ENCODE peak calls at places on chromosomes 12 and 14, in eight cellular contexts. D is T1000, M is GDM1, T is uterus, W is tibial nerve, H is PC-3, L is upper lobe of right lung, P is lower lobe of right lung. K is an unnamed sample.

GRCh38 chr12:60265741-60266140 is 669.9 kb downstream of the SLC16A7 start:
- DNase-seq in W (no peak), L (no peak), D (no peak), M (no peak), H (peak; percentile 25), P (no peak), T (no peak), K (no peak)

GRCh38 chr14:73740921-73741326 is 26.7 kb upstream of the PNMA1 start:
- DNase-seq in H (peak; percentile 91), L (peak; percentile 90), T (peak; percentile 87), D (no peak), P (peak; percentile 89), W (peak; percentile 76), M (no peak), K (no peak)

GRCh38 chr14:54348001-54348611 is 48.7 kb upstream of the CDKN3 start:
- DNase-seq in M (no peak), D (no peak), L (no peak), P (no peak), H (peak; percentile 99), W (peak; percentile 52), T (no peak), K (no peak)

GRCh38 chr12:88175544-88175943 is 33.4 kb downstream of the TMTC3 start:
- DNase-seq in P (no peak), D (no peak), M (no peak), H (no peak), W (no peak), L (no peak), T (no peak), K (no peak)

GRCh38 chr12:2391740-2392341 is 339.1 kb downstream of the CACNA1C start:
- DNase-seq in L (no peak), P (no peak), T (no peak), M (no peak), H (no peak), W (no peak), D (no peak), K (no peak)

GRCh38 chr14:63544641-63545234 is 1.6 kb upstream of the PPP2R5E start:
- DNase-seq in P (no peak), W (no peak), T (no peak), H (peak; percentile 52), M (no peak), L (no peak), D (no peak), K (peak; percentile 11)

GRCh38 chr14:54040851-54041250 is 84.2 kb upstream of the BMP4 start:
- DNase-seq in H (peak; percentile 91), D (no peak), W (no peak), M (no peak), P (no peak), T (no peak), L (no peak), K (no peak)

GRCh38 chr14:45526715-45527549 is 273.9 kb upstream of the MIS18BP1 start:
- DNase-seq in D (no peak), L (peak; percentile 51), P (no peak), H (peak; percentile 74), M (peak; percentile 24), W (peak; percentile 9), T (no peak), K (peak; percentile 5)

GRCh38 chr14:75595211-75595610 is 16.8 kb downstream of the FLVCR2 start:
- DNase-seq in L (no peak), M (no peak), T (no peak), D (no peak), H (no peak), P (no peak), W (no peak), K (no peak)

GRCh38 chr14:82075566-82075965 is 541.9 kb upstream of the SEL1L start:
- DNase-seq in W (peak; percentile 20), L (no peak), T (no peak), P (no peak), H (peak; percentile 26), D (no peak), M (peak; percentile 2), K (no peak)

GRCh38 chr12:15123401-15123800 is 97.8 kb downstream of the RERG start:
- DNase-seq in M (no peak), D (no peak), W (no peak), T (no peak), P (no peak), H (no peak), L (no peak), K (no peak)

GRCh38 chr12:113043240-113043639 is 13.3 kb upstream of the DTX1 start:
- DNase-seq in W (no peak), P (no peak), T (no peak), H (no peak), D (no peak), M (no peak), L (no peak), K (no peak)

GRCh38 chr14:44149597-44149996 is 357.5 kb downstream of the FSCB start:
- DNase-seq in M (no peak), L (no peak), H (peak; percentile 66), T (no peak), W (no peak), D (no peak), P (no peak), K (no peak)

GRCh38 chr14:80425686-80426085 is 214.4 kb upstream of the DIO2 start:
- DNase-seq in P (no peak), M (no peak), D (peak; percentile 69), H (peak; percentile 92), W (no peak), L (no peak), T (no peak), K (peak; percentile 87)

GRCh38 chr12:48164456-48164855 is 7.1 kb upstream of the ASB8 start:
- DNase-seq in T (no peak), L (no peak), H (no peak), D (no peak), W (no peak), M (no peak), P (no peak), K (no peak)

GRCh38 chr14:36660736-36661505 is 739 bp upstream of the PAX9 start:
- DNase-seq in P (no peak), W (no peak), L (no peak), H (no peak), D (no peak), T (no peak), M (no peak), K (no peak)

GRCh38 chr12:85821759-85822158 is 14.4 kb downstream of the RASSF9 start:
- DNase-seq in T (no peak), H (peak; percentile 64), P (no peak), L (no peak), W (no peak), M (no peak), D (no peak), K (no peak)

GRCh38 chr12:30965613-30965985 is 39.1 kb downstream of the TSPAN11 start:
- DNase-seq in H (peak; percentile 45), D (no peak), L (no peak), W (no peak), T (no peak), M (no peak), P (no peak), K (no peak)

GRCh38 chr12:110965574-110965973 is 45.2 kb upstream of the MYL2 start:
- DNase-seq in H (no peak), L (no peak), D (no peak), W (no peak), P (no peak), M (no peak), T (no peak), K (no peak)

GRCh38 chr14:72883963-72884362 is 9.9 kb downstream of the DPF3 start:
- DNase-seq in W (no peak), P (no peak), L (no peak), D (no peak), H (peak; percentile 93), T (no peak), M (no peak), K (peak; percentile 49)

GRCh38 chr14:77570706-77571293 is 45.6 kb downstream of the SPTLC2 start:
- DNase-seq in W (no peak), T (no peak), P (no peak), M (no peak), D (no peak), L (no peak), H (no peak), K (no peak)

GRCh38 chr14:103072595-103073366 is 11.2 kb upstream of the LBHD2 start:
- DNase-seq in P (no peak), D (no peak), L (peak; percentile 58), H (no peak), T (no peak), M (no peak), W (no peak), K (no peak)

GRCh38 chr12:77229640-77230442 is 164.5 kb upstream of the E2F7 start:
- DNase-seq in W (no peak), T (no peak), M (no peak), H (peak; percentile 6), D (no peak), L (no peak), P (no peak), K (no peak)

GRCh38 chr12:3247077-3247476 is 169.9 kb downstream of the TSPAN9 start:
- DNase-seq in L (no peak), M (no peak), P (no peak), H (no peak), W (no peak), D (no peak), T (no peak), K (no peak)

GRCh38 chr12:54273981-54274380 is 5.9 kb downstream of the CBX5 start:
- DNase-seq in M (no peak), W (no peak), D (no peak), T (no peak), L (no peak), P (no peak), H (no peak), K (no peak)

GRCh38 chr14:31060253-31060875 is 34.2 kb upstream of the STRN3 start:
- DNase-seq in D (no peak), T (no peak), L (no peak), H (no peak), W (no peak), P (no peak), M (no peak), K (no peak)

GRCh38 chr14:89576132-89576923 is 159.3 kb upstream of the FOXN3 start:
- DNase-seq in M (no peak), H (no peak), P (no peak), T (no peak), D (no peak), L (no peak), W (no peak), K (no peak)

GRCh38 chr14:61179776-61180398 is 101.3 kb downstream of the TMEM30B start:
- DNase-seq in P (no peak), D (no peak), M (no peak), T (no peak), L (no peak), W (no peak), H (no peak), K (no peak)

GRCh38 chr14:98798099-98798498 is 473.9 kb downstream of the BCL11B start:
- DNase-seq in D (no peak), W (no peak), H (no peak), T (no peak), P (no peak), L (no peak), M (no peak), K (no peak)

GRCh38 chr14:30873308-30874119 is 845 bp upstream of the COCH start:
- DNase-seq in W (no peak), P (no peak), H (no peak), L (no peak), T (no peak), M (no peak), D (no peak), K (no peak)

GRCh38 chr14:51006781-51007211 is 62.5 kb upstream of the PYGL start:
- DNase-seq in H (peak; percentile 86), T (peak; percentile 46), W (peak; percentile 13), M (no peak), P (no peak), L (no peak), D (peak; percentile 62), K (no peak)

GRCh38 chr12:116384629-116385485 is 107.4 kb upstream of the MED13L start:
- DNase-seq in H (peak; percentile 52), L (no peak), D (no peak), W (no peak), P (no peak), M (peak; percentile 38), T (no peak), K (no peak)

GRCh38 chr12:108379761-108380160 is 40.6 kb upstream of the CMKLR1 start:
- DNase-seq in T (no peak), M (no peak), P (no peak), D (no peak), L (no peak), W (no peak), H (no peak), K (no peak)

GRCh38 chr12:15544589-15544988 is 222.3 kb downstream of the PTPRO start:
- DNase-seq in W (no peak), T (no peak), M (no peak), P (no peak), L (no peak), H (no peak), D (no peak), K (no peak)

K was measured in SJSA1.